ENCODE peak calls at places on chromosome 6, in five cellular contexts. One of them, this sample, is unnamed.

GRCh38 chr6:28269492-28269891 is 2.5 kb downstream of the ZSCAN26 start:
- DNase-seq in H1: no peak
- DNase-seq in GM12878: no peak
- DNase-seq in K562: peak
- DNase-seq in HepG2: no peak
- DNase-seq in this sample: peak

GRCh38 chr6:26493258-26493657 is 6.8 kb upstream of the BTN1A1 start:
- DNase-seq in HepG2: peak
- DNase-seq in H1: no peak
- DNase-seq in K562: peak
- DNase-seq in GM12878: no peak
- DNase-seq in this sample: no peak

GRCh38 chr6:97401533-97401932 is 118.5 kb upstream of the MMS22L start:
- DNase-seq in HepG2: no peak
- DNase-seq in GM12878: no peak
- DNase-seq in H1: no peak
- DNase-seq in K562: no peak
- DNase-seq in this sample: no peak

GRCh38 chr6:25173232-25173631 is 105.9 kb upstream of the CARMIL1 start:
- DNase-seq in GM12878: no peak
- DNase-seq in H1: no peak
- DNase-seq in K562: no peak
- DNase-seq in HepG2: no peak
- DNase-seq in this sample: no peak

GRCh38 chr6:48449002-48449401 is 338.0 kb upstream of the PTCHD4 start:
- DNase-seq in HepG2: no peak
- DNase-seq in K562: no peak
- DNase-seq in H1: no peak
- DNase-seq in GM12878: no peak
- DNase-seq in this sample: no peak

GRCh38 chr6:169251822-169252804 is 1.5 kb downstream of the THBS2 start:
- DNase-seq in K562: no peak
- DNase-seq in H1: no peak
- DNase-seq in GM12878: no peak
- DNase-seq in HepG2: no peak
- DNase-seq in this sample: no peak

GRCh38 chr6:3176562-3177355 is 19.4 kb upstream of the TUBB2A start:
- DNase-seq in GM12878: no peak
- DNase-seq in H1: no peak
- DNase-seq in HepG2: peak
- DNase-seq in K562: peak
- DNase-seq in this sample: peak

GRCh38 chr6:134647861-134648260 is 302.0 kb downstream of the ALDH8A1 start:
- DNase-seq in HepG2: no peak
- DNase-seq in H1: no peak
- DNase-seq in K562: no peak
- DNase-seq in GM12878: no peak
- DNase-seq in this sample: no peak

GRCh38 chr6:110063864-110064263 is 85.8 kb downstream of the GPR6 start:
- DNase-seq in HepG2: no peak
- DNase-seq in H1: no peak
- DNase-seq in K562: no peak
- DNase-seq in GM12878: no peak
- DNase-seq in this sample: no peak

GRCh38 chr6:54856137-54856536 is 9.6 kb downstream of the FAM83B start:
- DNase-seq in H1: no peak
- DNase-seq in K562: no peak
- DNase-seq in HepG2: no peak
- DNase-seq in GM12878: no peak
- DNase-seq in this sample: no peak

GRCh38 chr6:74715362-74716068 is 490.3 kb downstream of the COL12A1 start:
- DNase-seq in GM12878: no peak
- DNase-seq in H1: no peak
- DNase-seq in HepG2: no peak
- DNase-seq in K562: no peak
- DNase-seq in this sample: no peak

GRCh38 chr6:21949211-21949801 is 347.5 kb downstream of the PRL start:
- DNase-seq in GM12878: no peak
- DNase-seq in HepG2: peak
- DNase-seq in H1: no peak
- DNase-seq in K562: no peak
- DNase-seq in this sample: no peak

GRCh38 chr6:23828861-23829260 is 297.2 kb upstream of the NRSN1 start:
- DNase-seq in K562: no peak
- DNase-seq in HepG2: no peak
- DNase-seq in GM12878: no peak
- DNase-seq in H1: no peak
- DNase-seq in this sample: no peak

GRCh38 chr6:85669735-85670194 is 27.1 kb upstream of the SYNCRIP start:
- DNase-seq in H1: no peak
- DNase-seq in K562: no peak
- DNase-seq in GM12878: peak
- DNase-seq in HepG2: no peak
- DNase-seq in this sample: no peak

GRCh38 chr6:157728183-157728881 is 94.7 kb upstream of the SNX9 start:
- DNase-seq in GM12878: no peak
- DNase-seq in K562: no peak
- DNase-seq in H1: no peak
- DNase-seq in HepG2: peak
- DNase-seq in this sample: no peak

GRCh38 chr6:157731221-157731620 is 91.8 kb upstream of the SNX9 start:
- DNase-seq in K562: no peak
- DNase-seq in HepG2: no peak
- DNase-seq in GM12878: no peak
- DNase-seq in H1: no peak
- DNase-seq in this sample: no peak

GRCh38 chr6:157732416-157733161 is 90.5 kb upstream of the SNX9 start:
- DNase-seq in GM12878: no peak
- DNase-seq in K562: no peak
- DNase-seq in HepG2: peak
- DNase-seq in H1: no peak
- DNase-seq in this sample: no peak

GRCh38 chr6:157727629-157728182 is 95.3 kb upstream of the SNX9 start:
- DNase-seq in H1: no peak
- DNase-seq in GM12878: no peak
- DNase-seq in HepG2: peak
- DNase-seq in K562: no peak
- DNase-seq in this sample: no peak

DNA sequence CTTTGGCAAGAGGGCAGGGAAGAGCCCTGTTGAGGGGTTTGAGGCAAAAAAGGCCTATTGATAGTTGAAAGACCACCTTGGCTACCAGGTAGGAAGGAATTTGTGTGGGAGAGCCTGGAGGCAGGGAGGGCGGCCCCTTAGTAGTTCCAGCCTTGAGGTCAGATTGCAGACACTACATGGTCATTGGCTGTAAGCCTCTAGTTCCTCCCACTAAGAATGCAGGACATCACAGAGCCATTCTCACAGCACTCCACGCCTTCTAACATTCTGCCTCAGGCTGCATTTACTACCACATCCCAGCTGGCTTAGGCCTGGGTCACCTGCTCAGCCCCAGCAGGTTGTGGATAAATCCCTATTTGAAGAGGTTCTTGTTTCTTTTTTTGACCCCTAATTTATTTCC is 91.0 kb upstream of the SNX9 start:
- DNase-seq in GM12878: no peak
- DNase-seq in HepG2: no peak
- DNase-seq in K562: no peak
- DNase-seq in H1: no peak
- DNase-seq in this sample: no peak
- TF ChIP-seq SRF in GM12878: no peak
- TF ChIP-seq SRF in HepG2: no peak
- TF ChIP-seq SRF in K562: no peak
- TF ChIP-seq SRF in H1: no peak
- TF ChIP-seq SRF in this sample: no peak

DNA sequence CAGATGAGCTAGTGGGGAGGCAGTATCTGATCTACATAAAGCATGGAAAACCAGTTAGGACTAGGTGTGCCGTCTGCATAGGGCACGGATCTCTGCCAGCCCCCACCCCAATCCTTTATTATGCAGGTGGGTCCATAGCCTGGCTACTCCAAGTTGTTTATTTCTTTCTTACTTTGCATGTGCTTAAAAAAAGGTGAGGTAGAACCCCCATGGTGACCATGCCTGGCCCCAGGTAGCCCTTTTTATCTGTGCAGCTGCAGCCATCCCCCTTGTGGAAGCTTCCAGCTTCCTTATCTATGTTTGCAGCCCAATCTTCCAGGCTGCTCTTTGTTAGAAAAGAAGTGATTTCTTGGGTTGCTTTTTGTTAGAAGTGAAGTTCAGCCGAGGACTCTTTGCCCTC is 9.0 kb upstream of the TREM2 start:
- DNase-seq in K562: no peak
- DNase-seq in GM12878: no peak
- DNase-seq in HepG2: no peak
- DNase-seq in H1: no peak
- DNase-seq in this sample: no peak
- TF ChIP-seq SRF in K562: no peak
- TF ChIP-seq SRF in GM12878: no peak
- TF ChIP-seq SRF in HepG2: no peak
- TF ChIP-seq SRF in H1: no peak
- TF ChIP-seq SRF in this sample: no peak

GRCh38 chr6:53100561-53100960 is 35.4 kb downstream of the FBXO9 start:
- DNase-seq in K562: no peak
- DNase-seq in GM12878: no peak
- DNase-seq in H1: no peak
- DNase-seq in HepG2: no peak
- DNase-seq in this sample: no peak

GRCh38 chr6:53104916-53105315 is 39.7 kb downstream of the FBXO9 start:
- DNase-seq in GM12878: no peak
- DNase-seq in H1: no peak
- DNase-seq in K562: no peak
- DNase-seq in HepG2: no peak
- DNase-seq in this sample: no peak

GRCh38 chr6:53107091-53107490 is 41.5 kb downstream of the GCM1 start:
- DNase-seq in K562: no peak
- DNase-seq in HepG2: no peak
- DNase-seq in GM12878: no peak
- DNase-seq in H1: no peak
- DNase-seq in this sample: no peak

GRCh38 chr6:53101006-53101405 is 35.8 kb downstream of the FBXO9 start:
- DNase-seq in H1: no peak
- DNase-seq in K562: no peak
- DNase-seq in HepG2: no peak
- DNase-seq in GM12878: no peak
- DNase-seq in this sample: no peak

DNA sequence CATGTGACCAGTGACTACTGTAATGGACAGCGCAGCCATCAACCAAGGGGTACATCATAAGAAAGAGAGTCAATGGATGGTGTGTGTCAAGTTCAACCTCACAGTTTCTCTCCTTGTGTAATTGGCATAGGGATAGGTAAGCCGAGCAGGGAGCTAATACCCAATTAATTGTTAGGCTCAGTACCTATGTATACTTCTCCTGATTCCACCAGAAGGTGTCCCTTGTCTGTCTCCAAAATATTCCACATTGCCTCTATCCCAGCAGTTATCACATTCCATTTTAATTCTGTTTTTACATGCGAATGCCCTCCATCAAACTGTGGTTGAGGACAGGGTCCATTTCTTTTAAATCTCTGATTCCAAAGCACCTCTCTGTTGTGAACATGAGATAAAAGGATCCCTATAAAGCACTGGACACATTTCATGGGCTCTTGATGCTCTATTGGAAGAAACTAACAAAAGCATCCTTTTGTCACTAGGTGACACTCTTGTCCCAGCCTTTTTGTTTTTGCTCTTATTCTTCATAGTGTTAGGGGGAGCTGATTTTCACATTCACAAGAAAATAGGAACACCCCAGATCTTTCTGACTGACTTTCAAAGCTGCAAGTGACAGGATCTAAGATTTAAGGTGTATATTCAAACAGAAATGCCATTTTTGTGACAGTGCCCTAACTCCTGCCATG is 38.9 kb downstream of the FBXO9 start:
- DNase-seq in GM12878: no peak
- DNase-seq in K562: peak
- DNase-seq in HepG2: peak
- DNase-seq in H1: no peak
- DNase-seq in this sample: no peak
- TF ChIP-seq SRF in GM12878: no peak
- TF ChIP-seq SRF in K562: no peak
- TF ChIP-seq SRF in HepG2: no peak
- TF ChIP-seq SRF in H1: no peak
- TF ChIP-seq SRF in this sample: no peak

GRCh38 chr6:1280666-1281300 is 31.1 kb upstream of the FOXQ1 start:
- DNase-seq in K562: no peak
- DNase-seq in HepG2: no peak
- DNase-seq in H1: no peak
- DNase-seq in GM12878: no peak
- DNase-seq in this sample: no peak

GRCh38 chr6:1281746-1282145 is 30.2 kb upstream of the FOXQ1 start:
- DNase-seq in HepG2: no peak
- DNase-seq in GM12878: no peak
- DNase-seq in K562: no peak
- DNase-seq in H1: no peak
- DNase-seq in this sample: no peak

GRCh38 chr6:1283486-1283885 is 28.4 kb upstream of the FOXQ1 start:
- DNase-seq in H1: no peak
- DNase-seq in GM12878: no peak
- DNase-seq in K562: no peak
- DNase-seq in HepG2: no peak
- DNase-seq in this sample: no peak

GRCh38 chr6:1286972-1287600 is 24.8 kb upstream of the FOXQ1 start:
- DNase-seq in K562: no peak
- DNase-seq in GM12878: no peak
- DNase-seq in HepG2: no peak
- DNase-seq in H1: no peak
- DNase-seq in this sample: peak

DNA sequence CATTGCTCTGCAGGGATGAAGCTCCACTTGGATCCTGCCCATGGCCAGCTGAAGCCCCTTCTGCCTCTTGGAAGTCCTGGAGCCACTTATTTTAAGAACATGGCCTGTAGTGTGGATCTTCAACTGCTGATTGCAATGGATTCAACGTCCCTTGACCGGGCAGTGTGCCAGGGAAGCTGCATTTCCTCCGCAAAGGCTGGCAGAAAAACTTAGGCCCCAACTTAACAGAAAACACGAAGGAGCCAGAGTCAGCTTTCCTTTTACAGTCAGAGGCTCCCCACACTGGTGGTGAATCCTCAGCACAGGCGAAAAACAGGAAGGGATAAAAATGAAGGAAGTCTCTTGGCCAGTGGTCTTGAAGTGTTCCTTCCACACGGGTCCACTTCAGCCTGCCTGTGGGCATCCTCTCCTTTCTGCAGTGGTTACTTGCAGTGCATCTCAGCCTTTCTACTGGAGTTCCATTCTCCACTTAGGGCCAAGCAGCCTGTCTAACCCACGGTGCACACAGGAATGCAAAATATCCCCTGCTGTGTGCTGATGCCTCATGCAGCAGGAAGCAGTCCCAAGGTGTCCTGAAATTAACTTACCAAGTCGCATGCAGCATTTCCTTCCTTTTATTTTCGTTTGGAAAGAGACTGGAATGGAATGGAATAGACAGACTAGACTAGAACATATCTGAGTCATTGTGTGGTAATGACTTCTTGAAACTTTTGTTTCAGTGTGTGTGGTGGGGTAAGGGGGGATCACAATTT is 26.1 kb upstream of the FOXQ1 start:
- DNase-seq in H1: no peak
- DNase-seq in K562: no peak
- DNase-seq in HepG2: no peak
- DNase-seq in GM12878: no peak
- DNase-seq in this sample: no peak
- TF ChIP-seq SRF in H1: no peak
- TF ChIP-seq SRF in K562: no peak
- TF ChIP-seq SRF in HepG2: no peak
- TF ChIP-seq SRF in GM12878: no peak
- TF ChIP-seq SRF in this sample: no peak

GRCh38 chr6:106974999-106975698 is 620 bp upstream of the CD24 start:
- DNase-seq in K562: peak
- DNase-seq in GM12878: no peak
- DNase-seq in HepG2: no peak
- DNase-seq in H1: no peak
- DNase-seq in this sample: no peak
- TF ChIP-seq SRF in K562: no peak
- TF ChIP-seq SRF in GM12878: no peak
- TF ChIP-seq SRF in HepG2: no peak
- TF ChIP-seq SRF in H1: no peak
- TF ChIP-seq SRF in this sample: no peak